ENCODE peak calls at places on chromosomes 7 and 10, in six cellular contexts. Z is tibial artery, F is AG10803, S is colonic mucosa, J is body of pancreas, V is cardiac muscle cell. K is an unnamed sample.
A peak's percentile ranks its signal among the peaks of the same experiment; 100 is the strongest.

GRCh38 chr10:72059843-72060822 is 28.2 kb downstream of the SPOCK2 start:
- DNase-seq in S (no peak), F (no peak), Z (no peak), J (no peak), V (no peak), K (no peak)

GRCh38 chr10:60921631-60922030 is 22.4 kb downstream of the RHOBTB1 start:
- DNase-seq in J (peak; percentile 73), F (no peak), V (no peak), Z (no peak), S (no peak), K (no peak)

GRCh38 chr10:119817991-119818888 is 54.4 kb downstream of the MCMBP start:
- DNase-seq in V (peak; percentile 80), Z (peak; percentile 32), J (peak; percentile 48), S (peak; percentile 27), F (peak; percentile 49), K (no peak)

GRCh38 chr10:79081353-79082034 is 12.7 kb downstream of the ZMIZ1 start:
- DNase-seq in S (no peak), Z (no peak), F (peak; percentile 93), J (no peak), V (peak; percentile 69), K (peak; percentile 80)

GRCh38 chr10:106577266-106577665 is 587.2 kb downstream of the SORCS1 start:
- DNase-seq in F (no peak), J (no peak), V (peak; percentile 54), S (no peak), Z (no peak), K (no peak)

GRCh38 chr10:69820817-69821216 is 19.1 kb downstream of the COL13A1 start:
- DNase-seq in F (no peak), S (no peak), Z (no peak), J (no peak), V (no peak), K (no peak)

GRCh38 chr10:44575601-44576380 is 190.9 kb upstream of the CXCL12 start:
- DNase-seq in F (no peak), Z (no peak), V (no peak), S (no peak), J (no peak), K (no peak)

GRCh38 chr7:30146127-30146612 is 11.4 kb downstream of the MTURN start:
- DNase-seq in S (no peak), J (no peak), F (no peak), Z (no peak), V (peak; percentile 24), K (no peak)

GRCh38 chr10:1291178-1292090 is 235.2 kb downstream of the WDR37 start:
- DNase-seq in Z (no peak), F (no peak), J (no peak), V (no peak), S (no peak), K (no peak)

GRCh38 chr10:132910901-132911711 is 31.3 kb downstream of the CFAP46 start:
- DNase-seq in Z (no peak), J (no peak), S (no peak), F (peak; percentile 14), V (peak; percentile 6), K (no peak)

GRCh38 chr7:151309306-151309705 is 32.3 kb upstream of the NUB1 start:
- DNase-seq in V (peak; percentile 74), J (no peak), Z (no peak), F (peak; percentile 91), S (no peak), K (peak; percentile 30)

GRCh38 chr10:4294996-4295792 is 510.2 kb upstream of the KLF6 start:
- DNase-seq in J (no peak), Z (no peak), V (peak; percentile 24), S (no peak), F (peak; percentile 10), K (no peak)

GRCh38 chr7:133932591-133932990 is 194.5 kb upstream of the LRGUK start:
- DNase-seq in V (peak; percentile 38), J (no peak), F (no peak), Z (no peak), S (no peak), K (no peak)

GRCh38 chr7:22325671-22326070 is 31.3 kb downstream of the RAPGEF5 start:
- DNase-seq in V (no peak), F (no peak), Z (no peak), J (no peak), S (no peak), K (no peak)

GRCh38 chr10:79051766-79052165 is 17.0 kb upstream of the ZMIZ1 start:
- DNase-seq in J (peak; percentile 8), F (no peak), S (peak; percentile 19), Z (peak; percentile 7), V (no peak), K (no peak)

GRCh38 chr10:124033887-124034218 is 59.5 kb downstream of the CHST15 start:
- DNase-seq in F (no peak), S (no peak), V (peak; percentile 60), Z (no peak), J (no peak), K (no peak)

GRCh38 chr10:71846816-71847215 is 4.2 kb downstream of the PSAP start:
- DNase-seq in S (no peak), Z (no peak), J (peak; percentile 74), V (no peak), F (no peak), K (no peak)

GRCh38 chr7:98215561-98216495 is 4.6 kb downstream of the BHLHA15 start:
- DNase-seq in J (peak; percentile 94), Z (no peak), S (no peak), V (no peak), F (no peak), K (no peak)

GRCh38 chr7:135254-135653 is 57.1 kb upstream of the FAM20C start:
- DNase-seq in Z (no peak), F (no peak), J (no peak), S (no peak), V (no peak), K (no peak)

GRCh38 chr10:132096223-132096622 is 30.5 kb downstream of the JAKMIP3 start:
- DNase-seq in S (no peak), Z (no peak), J (no peak), V (peak; percentile 26), F (peak; percentile 27), K (peak; percentile 8)

GRCh38 chr7:154698726-154699291 is 304.1 kb downstream of the PAXIP1 start:
- DNase-seq in F (no peak), J (no peak), S (no peak), Z (no peak), V (no peak), K (no peak)
- TF ChIP-seq CTCF in F (no peak), J (peak; percentile 37), S (peak; percentile 42), Z (no peak), V (no peak), K (no peak)

GRCh38 chr7:72321081-72321480 is 91.1 kb downstream of the CALN1 start:
- DNase-seq in J (no peak), Z (no peak), S (no peak), V (no peak), F (no peak), K (no peak)

GRCh38 chr7:72317335-72317734 is 94.8 kb downstream of the CALN1 start:
- DNase-seq in S (no peak), F (no peak), J (no peak), Z (no peak), V (no peak), K (no peak)

GRCh38 chr7:72326365-72326764 is 85.8 kb downstream of the CALN1 start:
- DNase-seq in S (no peak), J (no peak), Z (no peak), V (no peak), F (no peak), K (no peak)

GRCh38 chr7:72325561-72325960 is 86.6 kb downstream of the CALN1 start:
- DNase-seq in F (no peak), Z (no peak), V (no peak), J (no peak), S (no peak), K (no peak)

GRCh38 chr7:72321637-72322036 is 90.5 kb downstream of the CALN1 start:
- DNase-seq in V (no peak), F (no peak), Z (no peak), S (no peak), J (no peak), K (no peak)
- TF ChIP-seq CTCF in V (no peak), F (no peak), Z (no peak), S (no peak), J (no peak), K (no peak)

GRCh38 chr7:146736446-146737190 is 620.0 kb downstream of the CNTNAP2 start:
- DNase-seq in V (peak; percentile 7), S (no peak), F (peak; percentile 3), J (no peak), Z (no peak), K (no peak)

GRCh38 chr7:146740039-146740438 is 623.4 kb downstream of the CNTNAP2 start:
- DNase-seq in Z (no peak), V (no peak), S (no peak), J (no peak), F (no peak), K (no peak)

GRCh38 chr7:146731185-146731584 is 614.6 kb downstream of the CNTNAP2 start:
- DNase-seq in F (no peak), V (no peak), S (no peak), J (no peak), Z (no peak), K (no peak)

GRCh38 chr7:146735992-146736391 is 619.4 kb downstream of the CNTNAP2 start:
- DNase-seq in S (no peak), V (no peak), J (no peak), Z (no peak), F (no peak), K (no peak)
- TF ChIP-seq CTCF in S (no peak), V (no peak), J (no peak), Z (no peak), F (no peak), K (no peak)

GRCh38 chr7:38476764-38477163 is 154.4 kb downstream of the AMPH start:
- DNase-seq in F (no peak), S (no peak), J (no peak), V (no peak), Z (no peak), K (no peak)
- TF ChIP-seq CTCF in F (no peak), S (no peak), J (no peak), V (no peak), Z (no peak), K (no peak)

DNA sequence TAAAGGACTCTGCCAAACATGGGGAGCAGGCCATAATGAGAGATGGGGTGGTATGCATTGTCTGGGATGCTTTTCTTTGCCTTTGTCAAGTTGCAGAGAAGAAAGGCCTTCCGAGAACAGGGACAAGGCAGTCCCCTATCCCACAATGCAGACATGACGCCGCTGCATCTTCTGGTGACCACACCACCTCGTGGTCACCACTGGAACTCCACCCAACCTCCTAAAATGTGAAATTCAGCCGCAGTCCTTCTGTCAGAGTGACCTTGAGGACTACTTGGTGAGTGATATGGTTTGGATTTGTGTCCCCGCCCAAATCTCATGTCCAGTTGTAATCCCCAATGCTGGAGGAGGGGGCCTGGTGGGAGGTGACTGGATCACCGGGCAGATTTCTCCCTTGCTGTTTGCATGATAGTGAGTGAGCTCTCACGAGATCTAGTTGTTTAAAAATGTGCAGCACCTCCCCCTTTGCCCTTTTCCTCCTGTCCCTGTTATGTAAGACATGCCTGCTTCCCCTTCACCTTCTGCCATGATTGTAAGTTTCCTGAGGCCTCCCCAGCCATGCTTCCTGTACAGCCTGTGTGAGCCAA is 15.2 kb upstream of the FRMPD2 start:
- DNase-seq in V (peak; percentile 65), F (peak; percentile 39), Z (peak; percentile 43), S (peak; percentile 50), J (peak; percentile 40), K (no peak)
- TF ChIP-seq CTCF in V (peak; percentile 88), F (peak; percentile 78), Z (peak; percentile 71), S (peak; percentile 73), J (peak; percentile 46), K (peak; percentile 80)

GRCh38 chr10:102713814-102714620 is at the start of gene ARL3:
- DNase-seq in S (peak; percentile 98), F (peak; percentile 97), J (peak; percentile 98), Z (peak; percentile 98), V (peak; percentile 99), K (peak; percentile 87)
- TF ChIP-seq CTCF in S (peak; percentile 16), F (no peak), J (no peak), Z (peak; percentile 54), V (peak; percentile 40), K (peak; percentile 67)